ENCODE peak calls at places on chromosomes 5 and 9, in four cellular contexts. L is ascending aorta, Z is neural crest cell, P is foreskin fibroblast. K is an unnamed sample.

GRCh38 chr5:89117131-89117644 is 234.2 kb upstream of the MEF2C start:
- DNase-seq in L (no peak), Z (no peak), P (peak), K (no peak)

GRCh38 chr9:81264516-81264915 is 424.8 kb downstream of the TLE1 start:
- DNase-seq in L (no peak), Z (no peak), P (peak), K (no peak)

GRCh38 chr5:92917044-92917443 is 664.0 kb downstream of the NR2F1-AS1 start:
- DNase-seq in L (no peak), Z (no peak), P (no peak), K (no peak)

GRCh38 chr5:180593446-180594206 is 2.3 kb upstream of the SCGB3A1 start:
- DNase-seq in L (no peak), Z (no peak), P (no peak), K (no peak)

GRCh38 chr5:89436464-89436863 is 553.5 kb upstream of the MEF2C start:
- DNase-seq in L (no peak), Z (no peak), P (no peak), K (no peak)

GRCh38 chr5:139100825-139101224 is 97.3 kb downstream of the SIL1 start:
- DNase-seq in L (no peak), Z (no peak), P (peak), K (no peak)

GRCh38 chr9:104258289-104259045 is 164.4 kb downstream of the SMC2 start:
- DNase-seq in L (no peak), Z (no peak), P (no peak), K (no peak)

GRCh38 chr5:144882739-144883283 is 712.1 kb downstream of the KCTD16 start:
- DNase-seq in L (no peak), Z (no peak), P (no peak), K (no peak)

GRCh38 chr9:26904671-26905070 is 12.1 kb upstream of the CAAP1 start:
- DNase-seq in L (no peak), Z (no peak), P (no peak), K (no peak)

GRCh38 chr5:128264567-128264966 is 181.0 kb downstream of the SLC12A2 start:
- DNase-seq in L (no peak), Z (no peak), P (peak), K (no peak)

GRCh38 chr9:76516871-76517270 is 57.9 kb downstream of the GCNT1 start:
- DNase-seq in L (no peak), Z (no peak), P (no peak), K (no peak)

GRCh38 chr9:27519466-27520465 is 4.3 kb upstream of the IFNK start:
- DNase-seq in L (no peak), Z (no peak), P (no peak), K (no peak)

GRCh38 chr5:93299596-93300308 is 281.3 kb downstream of the NR2F1-AS1 start:
- DNase-seq in L (no peak), Z (no peak), P (no peak), K (no peak)

GRCh38 chr5:135059000-135059923 is 25.2 kb upstream of the PITX1 start:
- DNase-seq in L (no peak), Z (no peak), P (no peak), K (no peak)

GRCh38 chr9:101510344-101510940 is 23.2 kb upstream of the RNF20 start:
- DNase-seq in L (no peak), Z (no peak), P (no peak), K (no peak)

GRCh38 chr5:90802695-90803317 is 244.2 kb downstream of the ADGRV1 start:
- DNase-seq in L (no peak), Z (peak), P (peak), K (no peak)

GRCh38 chr5:96690906-96691305 is 28.7 kb downstream of the CAST start:
- DNase-seq in L (no peak), Z (no peak), P (no peak), K (no peak)

GRCh38 chr9:101737705-101738565 is 512 bp downstream of the GRIN3A start:
- DNase-seq in L (no peak), Z (peak), P (no peak), K (no peak)

GRCh38 chr5:110371011-110371724 is 355.3 kb downstream of the TMEM232 start:
- DNase-seq in L (no peak), Z (no peak), P (no peak), K (no peak)

GRCh38 chr9:126965541-126966428 is 51.2 kb downstream of the RALGPS1 start:
- DNase-seq in L (no peak), Z (peak), P (peak), K (no peak)

GRCh38 chr9:108081112-108081511 is 591.5 kb upstream of the KLF4 start:
- DNase-seq in L (no peak), Z (no peak), P (peak), K (no peak)

DNA sequence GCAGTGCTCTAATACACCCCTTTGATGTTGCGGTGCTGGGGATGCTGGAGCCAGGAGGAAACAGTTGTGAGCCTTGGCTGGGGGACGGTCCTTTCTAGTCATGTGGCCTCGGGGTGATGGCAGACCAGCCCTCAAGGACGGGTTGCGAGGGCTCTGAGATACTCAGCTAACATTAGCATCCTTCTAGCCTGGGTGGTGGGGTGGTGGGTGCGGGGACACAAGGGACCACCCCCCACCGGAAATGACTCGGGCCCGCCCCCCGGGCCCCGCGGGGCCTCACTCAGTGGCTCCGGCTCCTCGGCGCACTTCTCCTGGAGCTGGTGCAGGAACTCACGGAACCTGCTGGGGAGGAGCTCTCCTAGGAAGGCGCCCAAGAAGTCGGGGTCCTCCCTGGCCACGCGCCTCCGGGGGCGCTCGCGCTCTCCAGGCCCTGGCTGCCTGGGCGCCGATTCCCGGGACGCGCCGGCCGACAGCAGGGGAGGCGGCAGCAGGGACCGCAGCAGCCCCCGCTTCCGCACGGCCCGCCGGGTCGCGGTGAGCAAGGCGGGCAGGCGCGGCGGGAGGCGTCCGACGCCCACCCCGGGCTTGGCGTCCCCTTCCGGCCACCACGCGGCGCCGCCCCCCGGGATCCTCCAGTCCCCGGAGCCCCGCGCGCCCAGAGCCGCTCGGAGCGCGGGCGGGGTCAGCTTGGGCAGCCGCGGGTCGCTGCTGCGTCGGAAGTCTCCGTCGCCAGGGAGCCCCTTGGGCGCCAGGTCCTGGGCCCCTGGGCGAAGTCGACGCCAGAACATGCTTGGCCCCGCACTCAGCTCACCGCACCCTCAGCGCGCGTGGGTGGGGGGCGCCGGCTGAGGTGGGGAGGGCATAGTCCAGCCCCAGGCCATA is 873 bp downstream of the C9orf50 start:
- DNase-seq in L (no peak), Z (no peak), P (peak), K (no peak)
- TF ChIP-seq CTCF in L (no peak), Z (peak), P (peak), K (no peak)

GRCh38 chr9:33209394-33209793 is 30.6 kb upstream of the SPINK4 start:
- DNase-seq in L (no peak), Z (no peak), P (no peak), K (no peak)

GRCh38 chr9:33210006-33210715 is 29.8 kb upstream of the SPINK4 start:
- DNase-seq in L (no peak), Z (no peak), P (no peak), K (no peak)

GRCh38 chr9:33211695-33212393 is 28.1 kb upstream of the SPINK4 start:
- DNase-seq in L (no peak), Z (no peak), P (peak), K (no peak)
- TF ChIP-seq CTCF in L (no peak), Z (no peak), P (no peak), K (no peak)

GRCh38 chr5:138029944-138030343 is 2.9 kb downstream of the FAM13B start:
- DNase-seq in L (no peak), Z (no peak), P (no peak), K (no peak)

GRCh38 chr5:138032572-138033274 is at the start of gene FAM13B:
- DNase-seq in L (peak), Z (peak), P (peak), K (peak)

GRCh38 chr5:138033916-138034315 is 1.0 kb upstream of the FAM13B start:
- DNase-seq in L (no peak), Z (no peak), P (peak), K (no peak)

GRCh38 chr5:138033275-138033808 is 463 bp upstream of the FAM13B start:
- DNase-seq in L (no peak), Z (no peak), P (no peak), K (no peak)

DNA sequence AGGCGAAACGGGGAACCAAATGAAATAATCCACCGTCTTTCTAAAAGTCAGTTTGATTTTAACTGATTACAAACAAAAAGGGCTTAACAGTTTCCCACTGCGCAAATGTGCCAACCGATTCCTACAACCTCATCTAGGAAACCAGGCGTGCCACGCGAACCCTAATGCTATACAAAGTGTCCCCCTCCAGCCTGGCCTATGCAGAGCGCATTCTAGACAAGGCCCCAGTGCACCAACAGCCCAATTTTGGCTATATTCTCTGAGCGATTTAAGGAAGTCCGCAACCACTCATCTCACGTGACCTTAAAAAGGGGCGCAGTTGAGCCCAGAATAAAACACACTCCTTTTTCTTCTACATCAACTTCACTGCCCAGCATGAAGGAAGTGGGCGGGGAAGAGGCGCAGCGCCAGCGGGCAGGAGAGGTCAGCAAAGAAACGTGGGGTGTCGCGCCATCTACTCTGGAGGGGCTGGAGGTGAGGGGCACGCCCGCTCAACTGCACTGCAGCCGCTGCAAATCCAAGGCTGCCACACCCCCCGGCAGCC is 779 bp downstream of the FAM13B start:
- DNase-seq in L (peak), Z (no peak), P (peak), K (no peak)
- TF ChIP-seq CTCF in L (no peak), Z (no peak), P (no peak), K (no peak)

GRCh38 chr5:124725040-124725434 is 21.4 kb downstream of the ZNF608 start:
- DNase-seq in L (no peak), Z (no peak), P (no peak), K (no peak)
- TF ChIP-seq CTCF in L (no peak), Z (no peak), P (no peak), K (no peak)

K was measured in omental fat pad.